ENCODE peak calls at places on chromosomes 1 and 21, in five cellular contexts. T is stimulated activated CD8-positive, alpha-beta memory T cell treated with anti-CD3 and anti-CD28 coated beads, Interleukin-2, amount 100 ng/mL, for 48 hours; B is nephron progenitor cell; Z is RPMI8226; A is OCI-LY7. V is an unnamed sample.

GRCh38 chr1:29272171-29272907 is 36.0 kb downstream of the PTPRU start:
- DNase-seq in B (no peak), Z (no peak), T (no peak), A (no peak), V (no peak)

GRCh38 chr1:233790662-233791371 is 113.7 kb upstream of the SLC35F3 start:
- DNase-seq in Z (peak), T (no peak), A (peak), B (peak), V (no peak)

GRCh38 chr1:6770727-6771567 is 14.3 kb upstream of the CAMTA1 start:
- DNase-seq in Z (no peak), B (peak), A (peak), T (no peak), V (no peak)

GRCh38 chr1:223363057-223363855 is 720 bp downstream of the SUSD4 start:
- DNase-seq in A (no peak), Z (peak), B (peak), T (no peak), V (peak)

GRCh38 chr1:160777486-160778089 is 18.4 kb upstream of the LY9 start:
- DNase-seq in T (no peak), A (peak), Z (peak), B (peak), V (no peak)

GRCh38 chr1:166080965-166081870 is 85.6 kb downstream of the FAM78B start:
- DNase-seq in B (no peak), T (no peak), A (no peak), Z (no peak), V (no peak)

GRCh38 chr1:24921938-24922662 is 8.0 kb downstream of the RUNX3 start:
- DNase-seq in B (no peak), Z (no peak), A (no peak), T (no peak), V (no peak)

GRCh38 chr1:40620586-40620985 is 44.9 kb downstream of the RIMS3 start:
- DNase-seq in B (no peak), Z (no peak), T (no peak), A (no peak), V (no peak)

GRCh38 chr1:175735144-175735543 is 8.3 kb downstream of the TNR start:
- DNase-seq in A (no peak), Z (no peak), B (no peak), T (no peak), V (no peak)

GRCh38 chr1:31552489-31552888 is 23.8 kb upstream of the TINAGL1 start:
- DNase-seq in B (no peak), T (no peak), A (no peak), Z (no peak), V (no peak)

GRCh38 chr21:34092241-34092921 is 19.0 kb downstream of the MRPS6 start:
- DNase-seq in B (no peak), A (no peak), T (no peak), Z (peak), V (no peak)

GRCh38 chr1:196400478-196401453 is 207.5 kb downstream of the KCNT2 start:
- DNase-seq in T (no peak), Z (peak), B (no peak), A (no peak), V (no peak)

GRCh38 chr1:225467193-225468020 is 39.6 kb upstream of the LBR start:
- DNase-seq in T (peak), A (peak), B (no peak), Z (peak), V (no peak)

GRCh38 chr1:169047074-169047473 is 59.4 kb upstream of the ATP1B1 start:
- DNase-seq in Z (no peak), A (no peak), T (no peak), B (no peak), V (no peak)

GRCh38 chr1:110173466-110174117 is 23.3 kb downstream of the SLC6A17 start:
- DNase-seq in B (no peak), A (no peak), T (no peak), Z (no peak), V (no peak)

GRCh38 chr1:161091093-161091492 is 1.7 kb upstream of the NECTIN4 start:
- DNase-seq in A (no peak), T (no peak), B (no peak), Z (no peak), V (no peak)

GRCh38 chr1:5865774-5866173 is 126.5 kb downstream of the NPHP4 start:
- DNase-seq in A (no peak), Z (no peak), B (no peak), T (no peak), V (no peak)

GRCh38 chr1:89986020-89986419 is 8.9 kb upstream of the ZNF326 start:
- DNase-seq in A (no peak), Z (no peak), B (no peak), T (no peak), V (no peak)

GRCh38 chr1:61273167-61273705 is 190.9 kb downstream of the NFIA start:
- DNase-seq in T (no peak), A (no peak), B (no peak), Z (no peak), V (no peak)

GRCh38 chr1:200224315-200224714 is 185.5 kb downstream of the ZNF281 start:
- DNase-seq in Z (no peak), T (no peak), A (no peak), B (no peak), V (no peak)

GRCh38 chr1:67053535-67053784 is 488 bp downstream of the SLC35D1 start:
- DNase-seq in A (no peak), Z (peak), B (peak), T (no peak), V (no peak)

GRCh38 chr1:212512731-212513559 is 80.2 kb downstream of the NENF start:
- DNase-seq in T (no peak), A (no peak), Z (no peak), B (peak), V (no peak)

GRCh38 chr1:115466433-115466832 is 128.4 kb upstream of the NGF start:
- DNase-seq in A (no peak), B (no peak), T (no peak), Z (no peak), V (no peak)

GRCh38 chr1:235566092-235566491 is 61.8 kb upstream of the B3GALNT2 start:
- DNase-seq in A (no peak), B (no peak), Z (no peak), T (no peak), V (peak)

GRCh38 chr1:4210043-4210442 is 310.0 kb upstream of the C1orf174 start:
- DNase-seq in T (no peak), A (no peak), B (no peak), Z (no peak), V (no peak)

GRCh38 chr1:42935971-42936308 is 22.7 kb downstream of the SLC2A1 start:
- DNase-seq in B (no peak), T (no peak), A (no peak), Z (no peak), V (no peak)

GRCh38 chr1:168567568-168567967 is 8.8 kb upstream of the XCL1 start:
- DNase-seq in T (no peak), A (no peak), B (no peak), Z (no peak), V (no peak)

GRCh38 chr1:41122851-41123518 is 101.5 kb upstream of the SLFNL1 start:
- DNase-seq in T (no peak), Z (peak), A (peak), B (peak), V (peak)

V was measured in glutamatergic neuron.